ENCODE peak calls at places on chromosomes 16 and 17, in five cellular contexts. R is HEK293T, P is H1, K is GM12878, J is HepG2. H is an unnamed sample.

GRCh38 chr16:54355251-54355650 is 68.7 kb upstream of the IRX3 start:
- DNase-seq in R (no peak), P (no peak), K (no peak), J (no peak), H (no peak)

GRCh38 chr16:75064403-75065148 is 52.0 kb downstream of the LDHD start:
- DNase-seq in R (no peak), P (no peak), K (no peak), J (peak), H (no peak)

GRCh38 chr16:67001726-67002125 is 13.3 kb downstream of the CES4A start:
- DNase-seq in R (no peak), P (no peak), K (no peak), J (no peak), H (no peak)

GRCh38 chr16:22202261-22202637 is 3.8 kb upstream of the EEF2K start:
- DNase-seq in R (no peak), P (no peak), K (no peak), J (no peak), H (no peak)

GRCh38 chr16:23520500-23520899 is 10.2 kb upstream of the GGA2 start:
- DNase-seq in R (no peak), P (no peak), K (no peak), J (no peak), H (no peak)

GRCh38 chr17:56358651-56359050 is 205.4 kb downstream of the ANKFN1 start:
- DNase-seq in R (no peak), P (no peak), K (no peak), J (no peak), H (no peak)

GRCh38 chr17:63282455-63282854 is 163.7 kb downstream of the CYB561 start:
- DNase-seq in R (no peak), P (no peak), K (no peak), J (no peak), H (no peak)

GRCh38 chr17:35006345-35006744 is 26.0 kb downstream of the LIG3 start:
- DNase-seq in R (no peak), P (no peak), K (no peak), J (no peak), H (no peak)

GRCh38 chr17:77793146-77793887 is 165.2 kb upstream of the TNRC6C start:
- DNase-seq in R (no peak), P (no peak), K (no peak), J (no peak), H (no peak)

GRCh38 chr17:20273741-20274500 is 193.4 kb downstream of the LGALS9B start:
- DNase-seq in R (no peak), P (no peak), K (no peak), J (no peak), H (no peak)

GRCh38 chr16:14566599-14566998 is 63.5 kb downstream of the PARN start:
- DNase-seq in R (no peak), P (peak), K (no peak), J (no peak), H (no peak)

GRCh38 chr16:57471852-57472664 is 9.6 kb downstream of the POLR2C start:
- DNase-seq in R (no peak), P (peak), K (no peak), J (peak), H (no peak)

GRCh38 chr16:85888405-85889331 is 10.3 kb upstream of the IRF8 start:
- DNase-seq in R (no peak), P (no peak), K (peak), J (peak), H (no peak)

GRCh38 chr16:74651841-74652240 is 14.8 kb downstream of the RFWD3 start:
- DNase-seq in R (no peak), P (no peak), K (no peak), J (no peak), H (no peak)

GRCh38 chr17:9240659-9241370 is 219.5 kb downstream of the NTN1 start:
- DNase-seq in R (peak), P (no peak), K (no peak), J (peak), H (no peak)

GRCh38 chr17:50165466-50165865 is 339 bp upstream of the SGCA start:
- DNase-seq in R (no peak), P (no peak), K (no peak), J (no peak), H (no peak)
- TF ChIP-seq SUZ12 in R (no peak), P (no peak), K (no peak), J (no peak), H (no peak)

GRCh38 chr17:72387969-72388368 is 267.1 kb downstream of the SOX9 start:
- DNase-seq in R (no peak), P (no peak), K (no peak), J (no peak), H (no peak)

GRCh38 chr17:72387487-72387886 is 266.7 kb downstream of the SOX9 start:
- DNase-seq in R (no peak), P (no peak), K (no peak), J (peak), H (no peak)

GRCh38 chr17:72388765-72389473 is 268.1 kb downstream of the SOX9 start:
- DNase-seq in R (no peak), P (no peak), K (peak), J (no peak), H (no peak)

GRCh38 chr17:72385482-72385881 is 264.7 kb downstream of the SOX9 start:
- DNase-seq in R (no peak), P (no peak), K (no peak), J (no peak), H (no peak)

DNA sequence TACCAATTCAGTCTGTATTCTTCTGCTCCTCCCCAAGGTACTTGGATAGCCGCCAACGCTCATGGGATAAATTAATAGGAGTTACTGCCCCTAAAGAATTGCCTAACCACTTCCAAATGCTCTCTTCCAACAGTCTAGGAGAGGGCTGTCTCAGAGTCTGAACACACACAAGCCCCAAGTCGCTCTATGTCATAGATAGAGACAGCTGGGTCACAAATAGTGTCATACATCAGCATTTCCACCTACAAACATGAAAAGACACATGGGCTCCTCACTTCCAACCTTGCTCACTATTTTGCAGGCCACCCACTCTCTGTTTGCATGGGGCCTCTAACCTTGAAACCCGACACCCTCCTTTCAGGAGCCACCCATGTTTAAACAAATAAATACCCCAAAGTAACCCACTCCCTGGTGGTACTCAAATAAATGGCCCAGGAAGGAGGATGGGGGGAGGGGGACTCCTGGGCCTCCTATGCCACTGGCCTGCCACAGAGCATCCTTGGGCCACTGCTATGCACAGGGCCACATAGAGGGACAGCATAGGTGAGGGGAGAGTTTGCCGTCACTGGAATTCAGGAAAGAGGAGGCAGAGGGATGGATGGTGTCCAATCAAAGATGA is 265.9 kb downstream of the SOX9 start:
- DNase-seq in R (no peak), P (no peak), K (no peak), J (peak), H (no peak)
- TF ChIP-seq SUZ12 in R (no peak), P (no peak), K (no peak), J (no peak), H (no peak)

DNA sequence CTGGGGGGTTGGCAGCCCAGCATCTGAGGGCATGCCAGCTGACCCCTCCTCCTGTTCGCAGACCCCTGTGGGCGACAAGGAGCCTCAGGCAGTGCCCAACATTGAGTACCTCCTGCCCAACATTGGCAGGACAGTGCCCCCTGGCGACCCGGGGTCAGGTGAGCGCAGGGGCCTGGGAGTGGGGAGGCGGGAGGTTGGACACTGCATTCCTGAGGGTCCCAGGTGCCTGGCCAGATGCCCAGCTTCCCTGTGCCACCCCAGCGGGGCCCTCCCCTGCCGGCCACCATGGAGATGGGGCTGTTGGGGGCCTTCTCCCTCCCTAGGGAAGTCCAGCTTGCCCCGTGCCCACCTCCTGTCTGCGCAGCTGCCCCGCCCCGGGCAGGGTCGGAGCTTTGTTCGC is 70.1 kb downstream of the ARHGAP23 start:
- DNase-seq in R (no peak), P (no peak), K (no peak), J (no peak), H (no peak)
- TF ChIP-seq SUZ12 in R (no peak), P (no peak), K (no peak), J (no peak), H (no peak)

GRCh38 chr17:72501404-72502110 is 380.7 kb downstream of the SOX9 start:
- DNase-seq in R (no peak), P (no peak), K (no peak), J (peak), H (no peak)
- TF ChIP-seq SUZ12 in R (no peak), P (no peak), K (no peak), J (no peak), H (no peak)

GRCh38 chr16:20957153-20957552 is 56.6 kb downstream of the LYRM1 start:
- DNase-seq in R (no peak), P (no peak), K (no peak), J (no peak), H (no peak)
- TF ChIP-seq SUZ12 in R (no peak), P (no peak), K (no peak), J (no peak), H (no peak)

GRCh38 chr16:383326-384020 is 1.7 kb upstream of the PGAP6 start:
- DNase-seq in R (no peak), P (peak), K (peak), J (no peak), H (no peak)
- TF ChIP-seq SUZ12 in R (no peak), P (no peak), K (no peak), J (no peak), H (no peak)

H was measured in NT2/D1.